ENCODE peak calls at places on chromosomes 11 and 22, in eight cellular contexts. O is Peyer's patch; Q is AG09319; M is GF-D8; Z is GM23338; K is cardiac fibroblast; I is activated naive CD4-positive, alpha-beta T cell treated with Interleukin-2 at 50 U/mL for 16 hours; G is neuronal stem cell. F is an unnamed sample.

GRCh38 chr11:72771507-72771906 is 19.3 kb upstream of the ARAP1 start:
- DNase-seq in Z (no peak), M (no peak), K (peak), I (no peak), O (no peak), G (no peak), Q (no peak), F (no peak)

GRCh38 chr11:59898652-59899051 is 20.1 kb downstream of the OOSP3 start:
- DNase-seq in O (no peak), Z (no peak), G (no peak), M (no peak), K (no peak), Q (no peak), I (no peak), F (no peak)

GRCh38 chr22:38578505-38578904 is 8.5 kb upstream of the DMC1 start:
- DNase-seq in M (no peak), G (no peak), K (no peak), Z (peak), Q (no peak), I (no peak), O (no peak), F (no peak)

GRCh38 chr22:35956850-35957249 is 71.8 kb downstream of the RBFOX2 start:
- DNase-seq in I (no peak), O (no peak), Q (no peak), Z (no peak), K (no peak), G (no peak), M (no peak), F (no peak)

GRCh38 chr22:24155597-24156145 is 25.6 kb upstream of the SUSD2 start:
- DNase-seq in I (peak), Z (peak), Q (peak), M (peak), O (peak), G (peak), K (peak), F (peak)

GRCh38 chr22:45008853-45009751 is 703 bp downstream of the PHF21B start:
- DNase-seq in K (peak), Z (peak), Q (no peak), G (peak), O (no peak), M (no peak), I (no peak), F (no peak)

GRCh38 chr11:125398475-125398874 is 97.6 kb downstream of the FEZ1 start:
- DNase-seq in I (no peak), Q (no peak), M (no peak), G (no peak), K (no peak), O (no peak), Z (no peak), F (no peak)

GRCh38 chr11:128279861-128280260 is 307.5 kb downstream of the ETS1 start:
- DNase-seq in G (no peak), Q (no peak), M (no peak), I (no peak), O (no peak), K (peak), Z (no peak), F (no peak)

GRCh38 chr11:57311109-57311936 is 13.4 kb downstream of the TNKS1BP1 start:
- DNase-seq in Z (peak), G (peak), M (no peak), K (peak), I (peak), Q (peak), O (peak), F (peak)

GRCh38 chr11:95507794-95508193 is 276.8 kb upstream of the SESN3 start:
- DNase-seq in M (no peak), I (no peak), Q (no peak), K (peak), Z (peak), G (no peak), O (no peak), F (no peak)

GRCh38 chr22:38850941-38851849 is 7.4 kb upstream of the NPTXR start:
- DNase-seq in O (no peak), I (no peak), M (no peak), G (no peak), Q (no peak), K (peak), Z (no peak), F (no peak)

GRCh38 chr22:45064313-45065268 is 54.8 kb upstream of the PHF21B start:
- DNase-seq in K (peak), Z (no peak), O (no peak), G (no peak), Q (no peak), I (peak), M (no peak), F (no peak)

GRCh38 chr11:70191495-70192140 is 11.5 kb upstream of the FADD start:
- DNase-seq in K (peak), I (peak), Z (peak), G (peak), M (no peak), Q (no peak), O (peak), F (peak)